ENCODE peak calls at places on chromosomes 12 and 14, in five cellular contexts. X is SK-N-SH, T is GM12878, U is HepG2, K is K562. H is an unnamed sample.

GRCh38 chr12:82931349-82932116 is 244.8 kb downstream of the TMTC2 start:
- DNase-seq in U (no peak), X (no peak), T (no peak), K (no peak), H (no peak)

GRCh38 chr14:89309670-89310177 is 107.3 kb downstream of the FOXN3 start:
- DNase-seq in K (no peak), X (no peak), T (no peak), U (no peak), H (no peak)

GRCh38 chr14:98962118-98962517 is 309.9 kb downstream of the BCL11B start:
- DNase-seq in U (no peak), X (no peak), T (no peak), K (no peak), H (no peak)

GRCh38 chr12:117140397-117141096 is 41.3 kb upstream of the TESC start:
- DNase-seq in T (no peak), U (no peak), X (no peak), K (no peak), H (no peak)

GRCh38 chr14:24145700-24146621 is at the start of gene PSME2:
- DNase-seq in X (no peak), U (no peak), K (no peak), T (no peak), H (peak)

GRCh38 chr14:69459122-69459521 is 25.4 kb upstream of the PLEKHD1 start:
- DNase-seq in T (no peak), U (no peak), K (no peak), X (no peak), H (no peak)

GRCh38 chr14:91119556-91120311 is 5.9 kb downstream of the DGLUCY start:
- DNase-seq in K (no peak), U (no peak), X (no peak), T (no peak), H (peak)

GRCh38 chr14:103931422-103931821 is 3.2 kb downstream of the TDRD9 start:
- DNase-seq in U (no peak), T (no peak), K (no peak), X (no peak), H (no peak)

GRCh38 chr14:106459971-106460730 is 933.8 kb downstream of the TMEM121 start:
- DNase-seq in U (no peak), T (no peak), X (no peak), K (peak), H (no peak)

GRCh38 chr12:22874151-22874550 is 249.2 kb downstream of the ETNK1 start:
- DNase-seq in X (no peak), U (no peak), K (no peak), T (no peak), H (no peak)

GRCh38 chr14:46245281-46245680 is 406.3 kb downstream of the RPL10L start:
- DNase-seq in X (no peak), U (no peak), K (no peak), T (no peak), H (no peak)

GRCh38 chr14:46250113-46250703 is 401.4 kb downstream of the RPL10L start:
- DNase-seq in T (no peak), U (peak), K (no peak), X (no peak), H (no peak)
- TF ChIP-seq RAD21 in T (peak), U (no peak), K (no peak), X (peak), H (peak)

GRCh38 chr14:58107041-58107440 is 45.0 kb downstream of the ARMH4 start:
- DNase-seq in X (no peak), T (no peak), U (no peak), K (no peak), H (no peak)

GRCh38 chr14:58108717-58109116 is 43.3 kb downstream of the ARMH4 start:
- DNase-seq in K (no peak), T (no peak), X (no peak), U (no peak), H (no peak)

GRCh38 chr14:58106446-58106845 is 45.6 kb downstream of the ARMH4 start:
- DNase-seq in K (no peak), X (no peak), U (no peak), T (no peak), H (no peak)

GRCh38 chr14:58107947-58108552 is 44.0 kb downstream of the ARMH4 start:
- DNase-seq in X (peak), K (peak), T (no peak), U (peak), H (peak)

DNA sequence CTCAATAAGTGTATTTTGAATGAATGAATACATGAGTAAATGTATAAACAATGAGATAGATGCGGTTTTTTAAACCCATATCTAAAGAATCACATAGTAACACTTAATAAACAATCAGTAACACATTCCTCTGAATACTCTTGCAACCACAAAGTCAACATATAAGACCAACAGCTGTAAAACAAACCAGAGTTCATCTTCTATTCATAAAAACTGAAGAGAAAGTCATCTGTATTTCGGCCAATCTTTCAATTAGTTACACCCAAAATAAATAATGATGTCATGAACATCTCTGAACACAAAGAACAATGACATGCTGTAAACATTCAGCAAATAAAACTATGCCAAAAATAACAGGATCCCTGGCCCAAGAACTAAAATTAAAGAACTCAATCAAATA is 47.2 kb downstream of the ARMH4 start:
- DNase-seq in X (no peak), K (no peak), U (no peak), T (no peak), H (peak)
- TF ChIP-seq USF2 in X (no peak), K (no peak), U (no peak), T (no peak), H (no peak)

GRCh38 chr14:20632448-20632830 is 9.1 kb downstream of the OR6S1 start:
- DNase-seq in K (no peak), X (no peak), U (no peak), T (no peak), H (no peak)
- TF ChIP-seq MXI1 in K (no peak), X (no peak), U (no peak), T (no peak), H (no peak)

GRCh38 chr14:44961151-44961729 is 507 bp downstream of the KLHL28 start:
- DNase-seq in K (peak), X (peak), T (no peak), U (no peak), H (peak)

GRCh38 chr14:44961730-44962572 is at the start of the genes KLHL28 and TOGARAM1:
- DNase-seq in K (peak), T (peak), U (peak), X (peak), H (peak)

GRCh38 chr14:44960646-44961045 is 1.1 kb downstream of the KLHL28 start:
- DNase-seq in X (no peak), U (no peak), T (no peak), K (no peak), H (no peak)

GRCh38 chr14:44963775-44964380 is 1.9 kb downstream of the TOGARAM1 start:
- DNase-seq in X (peak), T (no peak), K (no peak), U (peak), H (no peak)

DNA sequence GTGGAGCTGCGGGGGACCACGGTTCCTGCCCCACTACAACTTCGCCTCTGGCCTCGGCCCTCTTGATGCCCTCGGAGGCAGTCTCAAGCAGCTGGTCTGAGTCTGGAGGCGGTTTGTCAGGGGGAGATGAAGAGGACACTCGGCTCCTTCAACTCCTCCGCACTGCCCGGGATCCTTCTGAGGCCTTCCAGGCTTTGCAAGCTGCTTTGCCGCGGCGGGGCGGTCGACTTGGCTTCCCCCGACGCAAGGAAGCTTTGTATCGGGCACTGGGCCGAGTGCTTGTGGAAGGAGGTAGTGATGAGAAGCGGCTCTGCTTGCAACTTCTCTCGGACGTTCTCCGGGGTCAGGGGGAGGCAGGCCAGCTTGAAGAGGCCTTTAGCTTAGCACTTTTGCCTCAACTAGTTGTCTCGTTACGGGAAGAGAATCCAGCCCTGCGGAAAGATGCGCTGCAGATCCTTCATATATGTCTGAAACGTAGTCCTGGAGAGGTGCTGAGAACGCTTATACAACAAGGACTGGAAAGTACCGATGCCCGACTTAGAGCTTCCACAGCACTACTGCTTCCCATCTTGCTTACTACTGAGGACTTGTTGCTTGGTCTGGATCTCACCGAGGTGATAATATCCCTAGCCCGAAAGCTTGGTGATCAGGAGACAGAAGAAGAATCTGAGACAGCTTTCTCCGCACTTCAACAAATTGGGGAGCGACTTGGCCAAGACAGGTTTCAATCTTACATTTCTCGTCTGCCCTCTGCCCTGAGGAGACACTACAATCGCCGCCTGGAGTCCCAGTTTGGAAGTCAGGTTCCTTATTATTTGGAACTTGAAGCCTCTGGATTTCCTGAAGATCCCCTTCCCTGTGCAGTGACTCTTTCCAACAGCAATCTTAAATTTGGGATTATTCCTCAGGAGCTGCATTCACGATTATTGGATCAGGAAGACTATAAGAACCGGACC is 861 bp downstream of the TOGARAM1 start:
- DNase-seq in T (no peak), U (no peak), X (no peak), K (no peak), H (peak)
- TF ChIP-seq RAD21 in T (no peak), U (no peak), X (no peak), K (no peak), H (no peak)

DNA sequence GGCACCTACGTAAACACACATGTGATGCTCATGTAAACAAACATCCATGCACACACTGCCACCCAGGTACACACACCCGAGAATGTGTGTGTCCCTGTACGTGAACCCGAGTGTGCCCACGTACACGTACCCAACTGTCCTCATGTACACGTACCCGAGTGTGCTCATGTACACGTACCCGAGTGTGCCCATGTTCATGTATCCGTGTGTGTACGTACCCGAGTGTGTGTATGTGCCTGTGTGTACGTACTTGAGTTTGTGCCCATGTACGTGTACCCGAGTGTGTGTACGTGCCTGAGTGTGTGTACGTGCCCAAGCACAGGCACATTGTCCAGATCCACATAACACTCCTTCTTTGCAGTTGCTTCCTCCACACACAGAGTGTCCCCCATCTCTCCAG is 45.0 kb downstream of the LRCOL1 start:
- DNase-seq in K (no peak), U (no peak), X (no peak), T (no peak), H (no peak)
- TF ChIP-seq USF2 in K (no peak), U (no peak), X (no peak), T (no peak), H (no peak)

DNA sequence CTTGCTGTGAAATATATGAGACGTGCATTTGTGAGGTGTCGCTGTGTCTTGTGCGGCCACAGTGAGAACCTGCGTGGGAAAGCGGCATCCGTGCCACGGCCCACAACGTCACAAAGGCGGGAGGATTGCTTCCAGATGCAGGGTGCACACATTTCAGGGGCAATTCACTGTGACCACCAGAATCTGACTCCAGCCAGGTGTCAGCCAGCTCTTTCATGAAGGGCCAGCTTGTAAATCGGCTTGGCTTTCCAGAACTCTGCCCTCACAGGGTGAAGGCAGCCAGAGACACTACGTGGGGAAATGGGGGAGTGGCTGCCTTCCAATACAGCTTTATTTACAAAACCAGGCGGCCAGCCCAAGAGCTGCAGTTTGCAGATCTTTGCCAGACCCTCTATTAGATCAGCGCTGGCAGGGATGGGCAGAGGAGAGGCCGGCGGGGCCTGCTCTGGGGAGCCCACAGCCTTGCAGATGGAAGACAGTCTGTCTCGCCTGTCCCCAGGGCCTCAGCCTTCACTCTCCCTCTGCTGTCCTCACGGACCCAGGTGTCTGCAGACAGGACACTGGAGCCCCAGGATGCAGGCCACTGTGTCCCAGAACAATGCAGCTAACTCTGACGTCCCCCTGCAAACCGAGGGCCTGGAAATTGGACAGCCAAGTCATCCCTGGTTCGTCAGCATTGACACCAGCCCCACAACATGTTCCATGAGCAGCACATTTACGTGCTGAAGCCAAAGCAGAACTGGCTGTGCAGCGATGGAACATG is 53.5 kb downstream of the ADGRD1 start:
- DNase-seq in U (peak), X (peak), T (no peak), K (no peak), H (no peak)
- TF ChIP-seq MXI1 in U (no peak), X (peak), T (no peak), K (no peak), H (no peak)

DNA sequence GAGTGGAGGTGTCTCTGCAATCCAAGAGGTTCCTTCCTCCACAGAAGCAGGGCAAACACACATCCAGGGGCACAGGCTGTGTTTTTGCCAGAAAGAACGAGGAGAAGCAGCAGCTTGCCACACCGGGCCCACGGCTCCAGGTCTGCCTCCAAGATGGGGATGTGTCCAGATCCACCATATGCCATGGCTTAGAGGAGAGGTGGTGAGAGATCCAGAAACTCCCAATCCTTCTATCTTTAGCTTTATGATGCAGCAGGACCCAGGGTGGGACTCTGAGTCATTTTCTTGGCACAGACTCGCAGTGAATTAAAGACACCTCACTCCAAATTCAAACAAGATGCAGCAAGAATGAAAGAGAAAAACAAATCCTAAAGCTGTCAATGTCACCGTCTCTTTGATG is 481.4 kb upstream of the TMEM132C start:
- DNase-seq in X (no peak), T (no peak), U (no peak), K (no peak), H (no peak)
- TF ChIP-seq RAD21 in X (no peak), T (no peak), U (no peak), K (no peak), H (no peak)

GRCh38 chr12:3161861-3162260 is 84.7 kb downstream of the TSPAN9 start:
- DNase-seq in K (no peak), X (no peak), T (no peak), U (peak), H (no peak)

GRCh38 chr12:3160081-3160480 is 82.9 kb downstream of the TSPAN9 start:
- DNase-seq in T (no peak), U (no peak), K (no peak), X (no peak), H (peak)

GRCh38 chr12:3155710-3156386 is 78.7 kb downstream of the TSPAN9 start:
- DNase-seq in K (no peak), U (no peak), T (no peak), X (no peak), H (no peak)

GRCh38 chr12:3157581-3158328 is 80.6 kb downstream of the TSPAN9 start:
- DNase-seq in K (no peak), T (no peak), X (peak), U (no peak), H (no peak)

DNA sequence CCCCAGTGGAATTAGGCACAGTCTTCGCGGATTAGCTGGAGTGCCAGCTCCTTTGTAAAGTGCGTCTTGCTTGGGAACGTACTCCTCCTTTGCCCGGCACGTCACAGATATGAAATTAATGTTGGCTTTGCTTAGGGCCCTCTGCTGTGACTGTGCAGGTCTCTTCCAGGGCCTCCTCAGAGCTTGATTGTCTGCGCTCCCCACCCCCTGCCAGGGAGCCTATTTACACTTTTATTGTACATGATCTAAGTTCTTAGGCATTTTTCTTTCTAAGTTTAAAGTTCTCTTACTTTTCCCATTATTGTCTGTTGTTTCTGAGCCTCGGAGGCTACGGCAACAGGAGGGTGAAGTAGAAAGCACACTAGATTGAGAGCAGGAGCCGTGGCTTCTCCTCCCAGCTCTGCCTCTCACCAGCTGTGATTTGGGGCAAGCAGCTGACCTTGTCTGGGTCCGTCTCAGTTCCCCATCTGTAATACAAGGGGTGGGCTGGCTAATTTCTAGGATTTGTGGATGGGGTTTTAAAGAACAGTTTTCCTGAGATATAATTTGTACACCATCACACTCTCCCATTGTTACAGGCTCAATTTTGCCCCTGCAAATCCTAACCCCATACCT is 81.8 kb downstream of the TSPAN9 start:
- DNase-seq in X (no peak), U (no peak), K (no peak), T (no peak), H (peak)
- TF ChIP-seq USF2 in X (no peak), U (no peak), K (no peak), T (no peak), H (no peak)

H was measured in IMR-90.